ENCODE peak calls at places on chromosomes 12 and 14, in five cellular contexts. I, R, N, A and Z are unnamed samples.

GRCh38 chr12:101995684-101996083 is 66.1 kb downstream of the WASHC3 start:
- DNase-seq in I (no peak), R (no peak), N (no peak), A (no peak), Z (no peak)

GRCh38 chr14:56059054-56059453 is 59.2 kb upstream of the PELI2 start:
- DNase-seq in I (no peak), R (peak; percentile 3), N (no peak), A (no peak), Z (no peak)

GRCh38 chr14:34436118-34436905 is 25.7 kb downstream of the SPTSSA start:
- DNase-seq in I (no peak), R (no peak), N (no peak), A (no peak), Z (no peak)

GRCh38 chr12:65449400-65449799 is 170.9 kb downstream of the MSRB3 start:
- DNase-seq in I (no peak), R (no peak), N (no peak), A (no peak), Z (no peak)

GRCh38 chr12:117450186-117450585 is 88.8 kb upstream of the NOS1 start:
- DNase-seq in I (no peak), R (no peak), N (peak; percentile 74), A (no peak), Z (no peak)

GRCh38 chr12:132624186-132624855 is 5.7 kb downstream of the P2RX2 start:
- DNase-seq in I (no peak), R (no peak), N (no peak), A (no peak), Z (peak; percentile 47)

GRCh38 chr12:2691001-2691339 is 103.8 kb upstream of the FKBP4 start:
- DNase-seq in I (peak; percentile 52), R (no peak), N (peak; percentile 69), A (no peak), Z (no peak)

GRCh38 chr14:104588066-104588857 is 8.7 kb downstream of the C14orf180 start:
- DNase-seq in I (no peak), R (no peak), N (no peak), A (no peak), Z (no peak)

GRCh38 chr14:71183856-71184255 is 276.6 kb downstream of the PCNX1 start:
- DNase-seq in I (no peak), R (no peak), N (peak; percentile 61), A (no peak), Z (no peak)

GRCh38 chr14:75334191-75335051 is 55.8 kb downstream of the FOS start:
- DNase-seq in I (peak; percentile 59), R (no peak), N (no peak), A (peak; percentile 37), Z (peak; percentile 83)

GRCh38 chr12:100414756-100415155 is 57.9 kb downstream of the SLC17A8 start:
- DNase-seq in I (no peak), R (no peak), N (no peak), A (no peak), Z (no peak)

GRCh38 chr12:89391726-89392336 is 39.5 kb upstream of the DUSP6 start:
- DNase-seq in I (no peak), R (no peak), N (no peak), A (no peak), Z (no peak)

GRCh38 chr14:50452285-50452684 is 55.6 kb upstream of the CDKL1 start:
- DNase-seq in I (no peak), R (no peak), N (no peak), A (no peak), Z (no peak)